ENCODE peak calls at places on chromosomes 1 and 21, in seven cellular contexts. P is neural progenitor cell, Y is uterus, B is heart left ventricle, N is testis, V is suprapubic skin, E is psoas muscle. R is an unnamed sample.

GRCh38 chr1:31769720-31770390 is 5.7 kb upstream of the ADGRB2 start:
- DNase-seq in P (peak), Y (no peak), B (peak), N (no peak), V (no peak), E (peak), R (no peak)

GRCh38 chr1:61981870-61982660 is 212.6 kb upstream of the L1TD1 start:
- DNase-seq in P (no peak), Y (no peak), B (no peak), N (no peak), V (no peak), E (no peak), R (no peak)

GRCh38 chr1:1946540-1946939 is 27.5 kb upstream of the TMEM52 start:
- DNase-seq in P (no peak), Y (peak), B (peak), N (peak), V (no peak), E (peak), R (no peak)

GRCh38 chr1:28898267-28898955 is 16.0 kb upstream of the EPB41 start:
- DNase-seq in P (no peak), Y (no peak), B (peak), N (peak), V (no peak), E (no peak), R (no peak)

GRCh38 chr1:1666526-1666925 is 7.7 kb upstream of the CDK11B start:
- DNase-seq in P (no peak), Y (no peak), B (no peak), N (no peak), V (peak), E (peak), R (no peak)

GRCh38 chr21:43306911-43307676 is 119.8 kb downstream of the SIK1 start:
- DNase-seq in P (no peak), Y (no peak), B (peak), N (no peak), V (peak), E (peak), R (no peak)

GRCh38 chr1:101781437-101781836 is 215.3 kb downstream of the OLFM3 start:
- DNase-seq in P (peak), Y (no peak), B (no peak), N (no peak), V (no peak), E (no peak), R (no peak)

GRCh38 chr21:35038772-35039145 is 10.3 kb downstream of the RUNX1 start:
- DNase-seq in P (no peak), Y (no peak), B (no peak), N (no peak), V (no peak), E (no peak), R (no peak)

GRCh38 chr1:62832276-62832675 is 48.3 kb downstream of the ATG4C start:
- DNase-seq in P (no peak), Y (no peak), B (no peak), N (peak), V (no peak), E (no peak), R (no peak)

GRCh38 chr1:237327061-237327460 is 285.1 kb downstream of the RYR2 start:
- DNase-seq in P (no peak), Y (no peak), B (no peak), N (no peak), V (no peak), E (no peak), R (no peak)

GRCh38 chr1:48175116-48175515 is 47.4 kb upstream of the SLC5A9 start:
- DNase-seq in P (no peak), Y (no peak), B (no peak), N (no peak), V (no peak), E (no peak), R (no peak)

GRCh38 chr1:149843302-149844041 is 55.9 kb upstream of the BOLA1 start:
- DNase-seq in P (peak), Y (no peak), B (no peak), N (no peak), V (no peak), E (no peak), R (no peak)

GRCh38 chr1:53329183-53329544 is 1.3 kb upstream of the LRP8 start:
- DNase-seq in P (no peak), Y (peak), B (no peak), N (peak), V (no peak), E (no peak), R (no peak)

GRCh38 chr1:53326598-53327182 is 1.2 kb downstream of the LRP8 start:
- DNase-seq in P (peak), Y (peak), B (no peak), N (no peak), V (no peak), E (peak), R (no peak)

GRCh38 chr1:53327183-53327941 is 508 bp downstream of the LRP8 start:
- DNase-seq in P (peak), Y (peak), B (no peak), N (no peak), V (peak), E (peak), R (no peak)

GRCh38 chr1:53328009-53328489 is at the start of gene LRP8:
- DNase-seq in P (peak), Y (peak), B (peak), N (peak), V (peak), E (peak), R (no peak)

GRCh38 chr1:53328490-53329182 is 766 bp upstream of the LRP8 start:
- DNase-seq in P (peak), Y (peak), B (no peak), N (no peak), V (peak), E (peak), R (no peak)
- TF ChIP-seq CTCF in P (peak), Y (no peak), B (no peak), N (no peak), V (no peak), E (no peak), R (no peak)

GRCh38 chr1:91749690-91750335 is 136.1 kb downstream of the TGFBR3 start:
- DNase-seq in P (no peak), Y (no peak), B (no peak), N (no peak), V (no peak), E (no peak), R (no peak)
- H3K27ac ChIP-seq in P (no peak), Y (peak), B (peak), N (no peak), V (peak), E (peak), R (peak)

GRCh38 chr21:45154511-45155508 is 80.4 kb downstream of the ADARB1 start:
- DNase-seq in P (no peak), Y (no peak), B (no peak), N (peak), V (no peak), E (no peak), R (peak)

GRCh38 chr21:45153358-45154318 is 79.3 kb downstream of the ADARB1 start:
- DNase-seq in P (no peak), Y (no peak), B (no peak), N (peak), V (no peak), E (no peak), R (peak)

GRCh38 chr21:45150630-45151265 is 76.4 kb downstream of the ADARB1 start:
- DNase-seq in P (peak), Y (no peak), B (no peak), N (peak), V (no peak), E (no peak), R (peak)

GRCh38 chr21:45151484-45152115 is 77.2 kb downstream of the ADARB1 start:
- DNase-seq in P (peak), Y (no peak), B (no peak), N (peak), V (no peak), E (no peak), R (peak)

DNA sequence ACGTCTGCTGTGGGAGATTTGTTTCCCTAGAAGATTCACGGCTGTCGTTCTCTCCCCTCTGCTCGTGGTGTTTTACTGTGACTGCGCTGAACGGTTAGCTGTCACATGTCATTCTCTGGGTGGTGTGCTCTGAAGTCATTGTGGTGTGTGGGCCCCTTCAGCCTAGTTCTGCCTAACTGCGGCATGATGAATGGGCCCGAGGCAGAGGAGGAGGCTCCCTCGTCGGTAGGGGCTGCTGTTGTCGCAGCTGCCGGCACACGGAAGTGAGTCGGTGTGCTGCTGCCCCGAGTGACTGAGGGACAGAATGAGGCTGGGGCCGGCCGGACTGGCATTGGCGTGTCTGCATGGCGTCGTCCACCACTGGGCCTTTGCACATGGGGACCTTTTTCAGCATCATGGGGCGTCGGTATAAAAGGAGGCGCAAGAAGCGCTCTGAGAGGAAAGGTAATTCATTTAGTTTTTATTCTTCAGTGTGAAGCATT is 77.9 kb downstream of the ADARB1 start:
- DNase-seq in P (peak), Y (no peak), B (peak), N (peak), V (no peak), E (no peak), R (peak)
- H3K4me3 ChIP-seq in P (no peak), Y (no peak), B (peak), N (no peak), V (no peak), E (no peak), R (no peak)

GRCh38 chr1:10980094-10980577 is 32.3 kb upstream of the TARDBP start:
- DNase-seq in P (peak), Y (peak), B (peak), N (peak), V (peak), E (peak), R (peak)
- TF ChIP-seq CTCF in P (peak), Y (peak), B (peak), N (no peak), V (no peak), E (peak), R (no peak)

DNA sequence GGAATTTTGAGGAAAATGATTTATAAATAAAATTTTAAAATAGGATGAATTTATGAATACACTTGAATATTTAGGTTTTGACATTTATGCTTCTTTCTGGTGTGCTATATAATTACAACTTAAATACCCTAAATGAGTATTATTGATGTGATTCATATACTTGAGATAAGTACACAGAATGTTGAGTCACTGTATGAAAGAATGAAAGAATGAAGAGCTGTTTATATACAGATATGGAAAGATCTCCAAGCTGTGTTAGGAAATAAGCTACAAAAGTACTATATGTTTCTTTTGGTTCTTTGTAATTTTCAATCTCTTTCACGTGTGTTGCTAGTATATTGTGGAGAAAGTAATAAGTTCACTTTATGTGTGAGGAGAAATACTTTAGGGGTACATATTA is 147.2 kb downstream of the RASAL2 start:
- DNase-seq in P (no peak), Y (no peak), B (no peak), N (no peak), V (no peak), E (no peak), R (no peak)
- H3K27ac ChIP-seq in P (no peak), Y (no peak), B (no peak), N (no peak), V (no peak), E (no peak), R (no peak)

DNA sequence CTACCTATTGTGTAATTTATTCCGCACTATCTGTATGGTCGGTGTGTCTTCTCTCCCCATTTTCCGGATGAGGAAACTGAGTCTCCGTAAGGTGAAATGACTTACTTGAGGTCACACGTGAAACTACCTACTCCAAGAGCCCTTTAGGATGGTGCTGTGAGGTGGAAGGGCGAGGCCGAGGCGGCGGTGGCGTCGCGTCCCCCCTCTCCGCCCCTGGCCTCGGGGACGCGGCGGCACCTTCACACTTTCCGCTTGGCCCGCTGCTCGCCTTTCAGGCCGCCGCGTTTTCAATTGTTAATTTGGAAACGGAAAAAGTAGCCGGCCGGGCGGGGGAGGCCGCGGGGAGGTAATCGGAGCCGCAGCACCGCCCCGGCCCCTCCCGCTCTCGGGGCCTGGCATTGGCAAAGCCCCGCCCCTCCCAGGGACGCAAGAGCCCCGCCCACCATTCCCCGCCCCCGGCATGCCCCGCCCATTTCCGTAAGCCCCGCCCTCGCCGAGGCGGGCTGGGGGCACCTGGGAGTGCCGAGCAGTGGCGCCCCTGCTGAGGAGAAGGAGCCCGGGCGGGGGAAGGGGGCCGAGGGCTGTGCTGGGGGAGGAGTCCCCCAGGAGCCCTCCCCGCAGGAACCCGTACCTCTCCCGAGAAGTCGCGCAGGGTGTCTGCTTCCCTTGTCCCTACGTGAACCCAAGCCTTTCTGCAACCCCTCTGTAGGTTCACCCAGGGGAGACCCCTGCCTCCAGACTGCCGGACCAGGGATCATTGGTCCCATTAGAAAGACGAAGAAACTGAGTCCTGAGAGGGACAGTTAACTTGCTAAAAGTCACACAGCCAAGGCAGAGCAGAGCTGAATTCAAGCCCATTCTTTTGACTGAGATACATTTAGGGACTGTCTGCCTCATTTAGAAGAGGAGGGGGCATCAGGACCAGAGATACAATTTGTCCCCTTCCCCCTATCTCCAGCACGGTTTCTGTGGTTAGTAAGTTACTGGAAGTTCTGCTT is 18.8 kb downstream of the KCNQ4 start:
- DNase-seq in P (peak), Y (peak), B (peak), N (peak), V (peak), E (peak), R (peak)
- H3K4me3 ChIP-seq in P (peak), Y (peak), B (peak), N (peak), V (peak), E (peak), R (peak)

GRCh38 chr1:228139931-228140723 is at the start of gene GUK1:
- DNase-seq in P (peak), Y (peak), B (peak), N (peak), V (peak), E (peak), R (peak)
- TF ChIP-seq CTCF in P (peak), Y (peak), B (peak), N (peak), V (peak), E (no peak), R (no peak)

R was measured in coronary artery.